ENCODE peak calls at places on chromosome 1, in four cellular contexts. V, I, A and T are unnamed samples.

GRCh38 chr1:223331929-223332328 is 32.0 kb downstream of the SUSD4 start:
- DNase-seq in V (peak), I (peak), A (peak), T (no peak)

GRCh38 chr1:108877324-108877812 is 583 bp downstream of the GPSM2 start:
- DNase-seq in V (peak), I (peak), A (peak), T (no peak)

GRCh38 chr1:240044620-240045019 is 47.1 kb upstream of the FMN2 start:
- DNase-seq in V (peak), I (no peak), A (peak), T (no peak)

GRCh38 chr1:218332416-218332815 is 12.7 kb upstream of the TGFB2 start:
- DNase-seq in V (no peak), I (peak), A (no peak), T (no peak)

GRCh38 chr1:224681816-224682215 is 65.7 kb downstream of the CNIH3 start:
- DNase-seq in V (no peak), I (no peak), A (no peak), T (no peak)

GRCh38 chr1:172476218-172476811 is 32.4 kb upstream of the PIGC start:
- DNase-seq in V (peak), I (peak), A (peak), T (no peak)

GRCh38 chr1:229947968-229948367 is 119.1 kb upstream of the GALNT2 start:
- DNase-seq in V (no peak), I (peak), A (peak), T (no peak)

GRCh38 chr1:222904451-222904850 is 89.6 kb downstream of the DISP1 start:
- DNase-seq in V (no peak), I (no peak), A (no peak), T (no peak)

GRCh38 chr1:230768903-230769570 is 21.8 kb downstream of the CAPN9 start:
- DNase-seq in V (no peak), I (peak), A (peak), T (no peak)